ENCODE peak calls at places on chromosomes 5 and 9, in four cellular contexts. F, K, Q and R are unnamed samples.

GRCh38 chr9:94144394-94144793 is 60.1 kb downstream of the PTPDC1 start:
- DNase-seq in F (no peak), K (no peak), Q (no peak), R (peak)

GRCh38 chr5:172559004-172559932 is 81.8 kb upstream of the NEURL1B start:
- DNase-seq in F (peak), K (no peak), Q (peak), R (peak)

GRCh38 chr5:147464211-147464610 is 45.7 kb downstream of the DPYSL3 start:
- DNase-seq in F (no peak), K (peak), Q (peak), R (peak)

GRCh38 chr5:149886697-149887470 is 57.7 kb downstream of the PDE6A start:
- DNase-seq in F (no peak), K (no peak), Q (peak), R (peak)

GRCh38 chr5:59358005-59358404 is 535.5 kb downstream of the PDE4D start:
- DNase-seq in F (no peak), K (no peak), Q (no peak), R (no peak)

GRCh38 chr9:70534471-70534870 is 120.0 kb upstream of the KLF9 start:
- DNase-seq in F (no peak), K (no peak), Q (no peak), R (peak)

GRCh38 chr9:93509084-93509483 is 55.7 kb upstream of the FAM120AOS start:
- DNase-seq in F (no peak), K (no peak), Q (no peak), R (no peak)

GRCh38 chr9:133369923-133370322 is 5.9 kb downstream of the SURF4 start:
- DNase-seq in F (no peak), K (no peak), Q (no peak), R (no peak)

GRCh38 chr9:113522858-113523257 is 59.3 kb downstream of the RGS3 start:
- DNase-seq in F (no peak), K (no peak), Q (no peak), R (no peak)

GRCh38 chr9:27838876-27839275 is 265.6 kb upstream of the C9orf72 start:
- DNase-seq in F (no peak), K (no peak), Q (no peak), R (no peak)

GRCh38 chr9:128065907-128066712 is 1.0 kb downstream of the NAIF1 start:
- DNase-seq in F (peak), K (no peak), Q (no peak), R (no peak)
- TF ChIP-seq CTCF in F (no peak), K (no peak), Q (no peak), R (no peak)

DNA sequence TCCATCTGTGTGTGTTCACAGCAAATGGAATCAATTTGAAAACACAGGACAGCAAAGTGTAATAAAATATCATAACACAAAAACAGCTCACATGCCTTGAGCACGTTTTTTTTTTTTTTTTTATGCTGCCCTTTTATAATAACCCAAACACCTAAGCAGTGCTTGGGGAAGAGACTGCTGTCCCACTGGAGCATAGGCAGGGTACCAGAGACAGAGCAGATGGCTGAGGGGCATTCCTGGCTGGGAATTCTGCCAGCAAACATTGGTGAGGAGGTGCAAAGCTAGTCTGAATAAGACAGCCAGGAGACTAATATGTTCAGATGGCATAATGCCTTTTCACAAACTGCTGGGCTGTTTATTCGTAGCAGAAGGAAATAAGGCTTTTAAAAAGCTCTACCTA is 58.1 kb upstream of the SV2C start:
- DNase-seq in F (no peak), K (no peak), Q (no peak), R (no peak)
- TF ChIP-seq CTCF in F (no peak), K (no peak), Q (no peak), R (no peak)

DNA sequence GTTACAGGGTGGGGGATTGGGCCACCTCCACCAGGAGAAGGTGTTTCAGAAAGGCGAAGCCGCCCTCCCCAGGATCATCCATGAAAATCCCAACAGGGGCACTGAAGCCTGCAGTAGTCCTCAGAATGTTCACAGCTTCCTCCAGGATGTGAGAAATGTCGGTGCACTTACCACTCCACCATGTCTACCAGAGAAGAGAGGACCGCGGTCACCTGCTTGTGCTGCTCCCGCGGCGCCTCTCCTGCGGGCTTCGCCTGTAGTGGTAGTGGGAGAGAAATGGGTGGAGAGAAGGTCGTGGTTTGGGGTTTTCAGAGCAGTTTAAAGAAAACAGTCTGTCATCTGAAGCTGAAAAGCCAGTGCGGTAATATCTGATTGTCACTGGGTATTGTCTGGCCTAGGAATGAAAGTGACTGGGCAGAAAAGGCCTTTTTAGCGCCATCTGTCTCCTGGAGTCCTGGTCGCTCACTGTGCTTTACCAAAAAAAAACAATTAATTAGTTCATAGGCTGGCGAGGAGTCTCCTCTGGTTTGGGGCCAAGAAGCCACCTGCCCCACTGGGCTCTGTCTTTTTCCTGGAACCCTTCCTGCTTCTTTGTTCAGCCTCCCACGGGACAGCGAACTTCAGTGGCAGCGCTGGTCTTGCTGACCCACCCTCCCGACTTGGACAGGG is 23.0 kb upstream of the PPP1R26 start:
- DNase-seq in F (no peak), K (peak), Q (no peak), R (no peak)
- TF ChIP-seq CTCF in F (no peak), K (no peak), Q (no peak), R (no peak)

GRCh38 chr5:38319486-38319885 is 61.1 kb downstream of the EGFLAM start:
- DNase-seq in F (no peak), K (no peak), Q (no peak), R (no peak)

GRCh38 chr5:38317887-38318286 is 59.5 kb downstream of the EGFLAM start:
- DNase-seq in F (no peak), K (no peak), Q (no peak), R (no peak)

GRCh38 chr5:38321978-38322377 is 63.6 kb downstream of the EGFLAM start:
- DNase-seq in F (no peak), K (no peak), Q (no peak), R (no peak)

DNA sequence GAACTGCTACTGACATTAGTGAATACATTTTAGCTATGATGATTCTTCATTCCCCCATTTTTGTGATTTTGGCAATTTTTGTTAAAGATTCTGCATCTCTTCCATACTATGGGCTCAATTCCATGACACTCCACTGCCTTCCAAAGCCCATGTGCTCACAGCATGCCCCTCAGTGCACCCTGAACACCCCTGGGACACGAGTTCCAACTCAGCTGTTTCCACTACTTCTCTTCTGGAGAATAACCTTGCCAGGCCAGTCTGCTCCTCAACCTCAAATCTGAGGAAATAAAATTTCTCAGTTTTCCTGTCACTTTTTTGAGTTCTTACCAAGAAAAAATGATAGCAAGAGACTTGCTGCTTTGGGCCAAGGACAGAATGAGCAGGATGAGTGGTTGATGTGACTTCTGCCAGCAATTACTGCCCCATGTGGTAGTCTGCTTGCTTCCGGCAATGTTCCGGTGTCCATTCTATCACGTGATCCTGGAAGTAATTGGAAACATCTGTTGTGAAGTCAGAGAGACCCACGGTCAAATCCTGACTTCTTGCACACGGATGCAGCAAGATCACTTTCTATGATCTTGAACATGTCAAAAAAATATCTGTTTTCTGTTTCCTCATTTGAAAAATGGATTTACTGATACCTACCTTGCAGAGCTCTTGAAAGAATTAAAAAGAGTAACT is 58.3 kb downstream of the EGFLAM start:
- DNase-seq in F (peak), K (no peak), Q (peak), R (peak)
- TF ChIP-seq CTCF in F (no peak), K (no peak), Q (peak), R (no peak)

DNA sequence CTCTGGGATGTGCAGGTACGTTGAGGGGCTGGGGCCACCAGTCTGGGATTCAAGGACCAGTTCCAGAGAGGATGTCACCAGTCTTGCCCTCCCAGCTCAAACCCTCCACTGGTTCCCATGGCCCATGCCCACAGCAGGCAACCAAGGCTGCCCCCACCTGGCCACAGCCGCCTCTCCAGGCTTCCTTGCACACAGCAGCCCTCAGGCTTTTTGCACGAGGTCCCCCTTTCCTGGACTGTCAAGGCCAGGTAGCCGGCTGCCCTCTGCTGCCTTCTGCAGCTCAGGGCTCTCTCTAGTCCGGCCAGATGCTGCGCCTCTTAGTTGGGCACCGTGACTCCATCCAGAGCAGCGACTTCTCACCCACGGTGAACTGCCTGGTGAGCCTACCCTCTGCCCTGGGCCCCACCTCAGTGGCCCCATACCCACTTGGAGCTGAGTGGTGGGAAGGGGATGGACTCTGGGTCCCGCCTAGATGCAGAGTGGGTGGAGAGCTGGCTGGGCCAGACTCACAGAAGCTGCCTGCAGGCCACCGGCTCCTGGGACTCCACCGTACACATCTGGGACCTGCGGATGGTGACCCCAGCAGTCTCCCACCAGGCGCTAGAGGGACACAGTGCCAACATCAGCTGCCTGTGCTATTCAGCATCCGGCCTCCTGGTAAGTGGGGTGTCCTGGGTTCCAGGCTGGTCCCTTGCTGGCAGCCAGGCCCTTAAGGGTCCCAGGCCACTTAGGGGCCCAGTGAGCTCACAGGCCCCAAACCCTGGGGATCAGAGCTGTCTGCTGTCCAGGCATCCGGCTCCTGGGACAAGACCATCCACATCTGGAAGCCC is 2.9 kb downstream of the WDR38 start:
- DNase-seq in F (no peak), K (peak), Q (peak), R (no peak)
- TF ChIP-seq CTCF in F (no peak), K (peak), Q (peak), R (peak)